ENCODE peak calls at places on chromosomes 5 and 9, in ten cellular contexts. L is endodermal cell, O is Panc1, A is epithelial cell of proximal tubule, X is foreskin fibroblast, I is RWPE2, V is kidney epithelial cell, N is fibroblast of pulmonary artery, H is H7, J is endothelial cell of umbilical vein. E is an unnamed sample.

GRCh38 chr9:71755230-71755629 is 13.1 kb downstream of the CEMIP2 start:
- DNase-seq in L (no peak), N (no peak), J (no peak), I (no peak), O (no peak), X (no peak), V (no peak), A (no peak), H (no peak), E (no peak)

GRCh38 chr9:3903906-3904305 is 378.1 kb upstream of the RFX3 start:
- DNase-seq in X (no peak), O (no peak), L (no peak), A (no peak), N (no peak), I (no peak), V (no peak), H (no peak), J (no peak), E (no peak)

GRCh38 chr9:32928145-32928763 is 73.2 kb downstream of the APTX start:
- DNase-seq in H (no peak), A (no peak), O (no peak), L (no peak), V (no peak), J (peak), I (no peak), N (peak), X (peak), E (no peak)

GRCh38 chr9:29440449-29440848 is 1867.2 kb upstream of the C9orf72 start:
- DNase-seq in X (no peak), J (no peak), I (no peak), V (no peak), H (no peak), O (no peak), N (peak), L (no peak), A (no peak), E (no peak)

GRCh38 chr9:78030553-78031270 is 899 bp downstream of the GNAQ start:
- DNase-seq in N (peak), L (peak), V (no peak), X (no peak), O (no peak), H (peak), I (no peak), J (peak), A (no peak), E (peak)

GRCh38 chr9:113436753-113437515 is 26.4 kb downstream of the C9orf43 start:
- DNase-seq in O (no peak), A (no peak), L (no peak), I (no peak), N (no peak), X (no peak), V (no peak), J (no peak), H (no peak), E (no peak)

GRCh38 chr5:163248856-163249255 is 188.5 kb upstream of the CCNG1 start:
- DNase-seq in V (no peak), N (peak), A (no peak), X (no peak), O (no peak), H (no peak), L (no peak), I (peak), J (peak), E (no peak)

GRCh38 chr9:115717711-115718173 is 435.8 kb upstream of the PAPPA start:
- DNase-seq in X (peak), J (no peak), H (no peak), I (no peak), A (no peak), V (peak), N (peak), L (no peak), O (no peak), E (no peak)

GRCh38 chr9:36575411-36575882 is 2.8 kb downstream of the MELK start:
- DNase-seq in A (no peak), V (no peak), L (no peak), N (peak), X (no peak), O (no peak), J (peak), H (no peak), I (no peak), E (no peak)

GRCh38 chr9:125942111-125942510 is 194.9 kb downstream of the PBX3 start:
- DNase-seq in X (peak), J (no peak), L (no peak), I (no peak), O (no peak), H (no peak), N (no peak), A (no peak), V (no peak), E (no peak)

GRCh38 chr5:143922718-143923117 is 110.8 kb downstream of the HMHB1 start:
- DNase-seq in J (peak), A (no peak), V (peak), X (peak), O (no peak), L (no peak), N (peak), I (no peak), H (no peak), E (no peak)

GRCh38 chr5:76099286-76099702 is 16.1 kb downstream of the SV2C start:
- DNase-seq in V (no peak), N (no peak), H (no peak), A (no peak), J (no peak), O (no peak), X (no peak), I (no peak), L (no peak), E (no peak)

DNA sequence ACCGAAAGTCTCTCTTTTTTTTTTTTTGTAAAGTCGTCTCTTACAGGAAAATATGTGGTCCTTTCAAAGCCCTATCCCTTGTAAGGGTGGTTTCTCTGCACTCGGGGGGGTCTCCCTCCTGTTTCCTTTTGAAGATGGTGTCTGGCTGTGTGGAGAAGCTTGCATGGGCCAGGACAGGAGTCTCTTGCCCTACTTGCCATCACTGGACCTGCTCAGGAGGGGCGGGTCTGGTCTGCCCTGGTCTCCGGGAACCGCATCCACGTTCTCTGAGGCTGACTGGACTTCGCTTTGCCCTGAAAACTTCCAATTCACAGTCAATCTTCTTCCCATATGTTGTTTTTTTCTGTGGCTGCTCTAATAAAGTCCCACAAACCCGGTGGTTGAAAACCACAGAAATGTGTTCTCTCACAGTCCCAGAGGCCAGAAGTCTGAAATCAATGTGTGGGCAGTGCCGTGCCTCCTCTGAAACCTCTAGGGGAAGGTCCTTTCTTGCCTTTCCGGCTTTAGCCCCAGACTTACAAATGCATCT is 92.9 kb upstream of the IER5L start:
- DNase-seq in A (no peak), I (peak), L (peak), X (peak), H (peak), J (no peak), V (peak), O (no peak), N (peak), E (no peak)
- H3K4me3 ChIP-seq in A (no peak), I (no peak), L (no peak), X (peak), H (no peak), J (no peak), V (no peak), O (no peak), N (no peak), E (no peak)

DNA sequence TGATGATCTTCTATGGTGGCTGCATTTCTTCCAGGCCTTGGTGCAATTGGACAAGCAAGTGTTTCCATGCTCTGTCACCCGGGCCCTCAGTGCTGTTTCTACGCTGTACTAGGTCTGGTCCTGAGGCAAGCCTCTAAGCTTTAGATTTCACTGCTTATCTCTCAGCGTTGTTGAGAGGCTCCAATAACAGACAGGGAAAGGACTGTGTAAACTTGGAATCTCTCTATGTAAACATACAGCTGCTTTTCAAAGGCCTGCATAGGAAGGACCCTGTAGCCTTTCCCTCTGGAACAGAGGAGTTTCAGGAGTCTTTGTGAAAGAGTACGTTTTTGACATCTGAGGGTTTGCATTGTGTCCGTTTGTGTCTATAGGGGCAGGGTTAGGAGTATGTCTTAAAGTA is 38.6 kb upstream of the NFIB start:
- DNase-seq in I (no peak), A (no peak), J (peak), L (no peak), V (no peak), O (no peak), N (no peak), X (no peak), H (no peak), E (no peak)
- H3K4me3 ChIP-seq in I (no peak), A (no peak), J (no peak), L (no peak), V (no peak), O (no peak), N (no peak), X (no peak), H (no peak), E (no peak)

GRCh38 chr5:1007221-1007680 is 1.4 kb upstream of the NKD2 start:
- DNase-seq in X (no peak), O (no peak), L (peak), N (no peak), V (no peak), A (no peak), H (peak), I (no peak), J (no peak), E (no peak)

GRCh38 chr5:1009359-1010180 is 968 bp downstream of the NKD2 start:
- DNase-seq in I (no peak), A (no peak), L (no peak), V (no peak), X (no peak), H (peak), N (no peak), O (no peak), J (no peak), E (no peak)

GRCh38 chr5:1007681-1008450 is 736 bp upstream of the NKD2 start:
- DNase-seq in X (no peak), L (peak), A (no peak), N (no peak), H (no peak), O (no peak), I (peak), J (no peak), V (no peak), E (no peak)

GRCh38 chr5:1010181-1010510 is 1.5 kb downstream of the NKD2 start:
- DNase-seq in N (no peak), X (no peak), J (no peak), A (no peak), V (no peak), H (peak), O (no peak), I (no peak), L (no peak), E (no peak)

GRCh38 chr5:1008451-1009358 is at the start of gene NKD2:
- DNase-seq in H (peak), J (peak), A (no peak), L (peak), I (peak), X (no peak), V (no peak), N (no peak), O (no peak), E (no peak)
- H3K4me3 ChIP-seq in H (peak), J (no peak), A (peak), L (peak), I (no peak), X (no peak), V (peak), N (peak), O (peak), E (peak)

GRCh38 chr5:95759005-95759404 is 27.9 kb downstream of the RHOBTB3 start:
- DNase-seq in O (no peak), J (no peak), V (no peak), I (no peak), X (no peak), H (no peak), N (no peak), A (no peak), L (no peak), E (no peak)
- H3K4me3 ChIP-seq in O (no peak), J (no peak), V (no peak), I (no peak), X (no peak), H (no peak), N (no peak), A (no peak), L (no peak), E (no peak)

GRCh38 chr5:68287631-68287975 is 72.0 kb downstream of the PIK3R1 start:
- DNase-seq in V (no peak), L (no peak), N (no peak), O (no peak), H (no peak), X (no peak), A (no peak), J (no peak), I (no peak), E (no peak)
- H3K4me3 ChIP-seq in V (no peak), L (peak), N (peak), O (peak), H (peak), X (peak), A (peak), J (peak), I (peak), E (peak)

GRCh38 chr5:157107508-157107907 is 1.3 kb downstream of the HAVCR2 start:
- DNase-seq in O (no peak), A (no peak), L (no peak), V (no peak), I (no peak), X (no peak), J (no peak), H (no peak), N (no peak), E (no peak)

GRCh38 chr5:157113007-157113406 is 4.2 kb upstream of the HAVCR2 start:
- DNase-seq in X (no peak), A (no peak), J (no peak), I (no peak), H (no peak), N (no peak), L (no peak), O (no peak), V (no peak), E (no peak)

GRCh38 chr5:157109744-157110143 is 900 bp upstream of the HAVCR2 start:
- DNase-seq in O (no peak), L (no peak), I (no peak), A (no peak), X (no peak), N (no peak), H (no peak), V (no peak), J (no peak), E (no peak)

GRCh38 chr5:157106668-157107461 is 2.0 kb downstream of the HAVCR2 start:
- DNase-seq in N (no peak), H (no peak), X (no peak), J (no peak), L (no peak), O (no peak), A (no peak), I (no peak), V (no peak), E (peak)

DNA sequence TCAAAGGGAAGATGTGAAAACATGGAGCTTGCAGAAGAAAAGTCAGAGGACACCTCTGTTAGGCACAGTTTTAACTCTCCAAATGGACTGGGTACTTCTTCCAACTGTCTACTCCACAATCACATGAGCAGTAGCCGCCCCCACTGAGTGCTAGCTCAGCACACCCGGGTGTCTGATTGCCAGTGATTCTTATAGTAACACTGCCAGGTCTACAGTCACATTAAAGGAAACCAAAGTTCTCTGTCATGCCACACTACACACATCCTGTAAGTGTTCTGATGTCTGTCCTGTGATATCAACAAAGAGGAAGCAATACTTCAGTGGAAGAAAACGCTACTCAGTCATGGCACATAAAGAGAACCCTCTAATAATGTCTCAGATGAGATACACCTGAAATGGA is at the start of gene HAVCR2:
- DNase-seq in X (no peak), I (no peak), H (no peak), O (no peak), N (no peak), L (no peak), J (no peak), A (no peak), V (no peak), E (peak)
- H3K4me3 ChIP-seq in X (no peak), I (no peak), H (no peak), O (no peak), N (no peak), L (no peak), J (no peak), A (peak), V (no peak), E (no peak)

DNA sequence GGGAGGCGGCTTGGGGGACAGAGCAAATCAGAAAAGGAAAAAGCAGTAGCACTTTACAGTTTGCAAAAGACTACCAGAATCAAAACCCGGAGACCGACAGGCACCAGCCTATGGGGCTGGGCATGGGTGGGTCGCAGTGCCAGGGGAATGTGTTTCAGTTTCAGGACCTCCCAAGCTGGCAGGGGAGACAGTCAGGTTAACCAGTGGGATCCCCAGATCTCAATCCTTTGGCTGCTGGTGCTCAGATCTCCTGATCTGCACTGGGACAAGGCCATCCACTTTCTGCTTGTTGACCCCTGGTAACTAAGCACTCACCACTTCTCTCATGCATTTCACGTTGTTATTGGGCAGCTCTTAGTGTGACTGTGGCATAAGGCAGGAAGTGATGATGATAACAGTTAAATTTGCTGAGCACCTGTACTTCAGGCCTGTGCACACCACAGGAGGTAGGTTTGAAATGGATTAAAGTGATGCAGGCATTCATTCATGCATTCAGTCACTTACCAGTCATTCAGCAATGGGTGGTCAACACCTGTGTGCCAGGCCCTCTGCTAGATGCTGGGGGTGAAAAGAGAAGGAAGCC is 42.2 kb upstream of the STXBP1 start:
- DNase-seq in J (no peak), I (no peak), L (no peak), X (no peak), H (no peak), N (peak), A (no peak), V (peak), O (no peak), E (no peak)
- H3K4me3 ChIP-seq in J (peak), I (no peak), L (peak), X (peak), H (peak), N (peak), A (peak), V (peak), O (peak), E (peak)

DNA sequence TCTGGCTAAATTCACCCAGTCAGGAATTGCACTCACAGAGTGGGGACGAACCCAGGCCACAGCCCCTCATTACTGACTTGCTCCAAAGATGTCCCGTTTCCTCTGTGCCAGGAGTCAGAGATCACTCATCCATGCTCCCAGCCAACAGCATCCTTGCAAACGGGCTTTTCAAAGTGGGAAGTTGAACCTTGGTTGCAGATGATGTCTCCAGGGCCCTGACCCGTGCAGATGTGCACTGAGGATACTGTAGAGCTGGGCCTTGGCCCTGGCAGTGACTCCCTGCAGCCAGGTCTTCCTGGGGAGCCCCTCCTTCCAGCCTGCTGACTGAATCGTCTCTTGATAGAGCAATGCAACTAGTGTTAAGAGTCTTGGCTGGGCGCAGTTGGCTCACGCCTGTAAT is 22.3 kb downstream of the TCF7 start:
- DNase-seq in O (no peak), A (no peak), J (no peak), V (no peak), N (no peak), L (peak), H (no peak), I (peak), X (no peak), E (no peak)
- H3K4me3 ChIP-seq in O (no peak), A (no peak), J (no peak), V (no peak), N (no peak), L (no peak), H (no peak), I (no peak), X (no peak), E (no peak)

DNA sequence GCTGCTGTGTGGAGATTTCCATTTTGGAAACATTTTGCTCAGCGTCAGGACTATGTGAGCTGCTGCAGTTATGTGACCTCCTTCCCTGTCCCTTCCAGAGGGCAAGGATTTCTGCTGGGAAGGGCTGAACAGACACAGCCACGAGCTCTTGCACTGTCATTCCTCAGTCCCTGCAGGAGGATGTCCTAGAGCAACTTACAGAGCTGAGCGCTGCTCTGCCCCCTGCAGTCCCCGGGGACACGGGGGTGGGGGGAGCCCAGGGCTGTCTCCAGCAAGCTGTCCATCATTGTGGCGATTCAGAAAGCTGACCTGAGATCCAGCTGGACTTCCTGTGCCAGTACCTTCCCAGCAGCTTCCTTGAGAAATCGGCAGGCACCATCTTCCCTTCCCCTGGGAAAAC is 28.0 kb upstream of the MAP1B start:
- DNase-seq in A (no peak), V (no peak), J (no peak), H (peak), X (no peak), O (no peak), I (no peak), L (peak), N (no peak), E (no peak)
- H3K4me3 ChIP-seq in A (no peak), V (no peak), J (no peak), H (no peak), X (no peak), O (no peak), I (no peak), L (no peak), N (no peak), E (no peak)

E was measured in tibial nerve.